ENCODE peak calls at places on chromosomes 16 and 17, in eight cellular contexts. J is left colon, C is dermis microvascular lymphatic vessel endothelial cell, R is left lung, Z is SW480, I is M059J, H is germinal center, Q is erythroblast. M is an unnamed sample.

GRCh38 chr16:4987250-4987579 is 29.1 kb downstream of the SEC14L5 start:
- DNase-seq in Q (no peak), Z (no peak), H (no peak), C (no peak), J (no peak), I (no peak), R (no peak), M (no peak)

GRCh38 chr17:64009571-64010402 is 10.6 kb downstream of the ICAM2 start:
- DNase-seq in C (peak; percentile 60), I (peak; percentile 44), Z (no peak), H (no peak), J (no peak), R (no peak), Q (no peak), M (peak; percentile 56)

GRCh38 chr17:5676012-5676411 is 91.7 kb upstream of the NLRP1 start:
- DNase-seq in J (no peak), I (no peak), H (no peak), Z (no peak), C (no peak), Q (no peak), R (no peak), M (no peak)

GRCh38 chr17:5769936-5770335 is 185.6 kb upstream of the NLRP1 start:
- DNase-seq in R (no peak), I (peak; percentile 23), H (no peak), J (no peak), Z (no peak), Q (no peak), C (no peak), M (no peak)

GRCh38 chr16:11354733-11355574 is 9.7 kb downstream of the RMI2 start:
- DNase-seq in R (peak; percentile 59), H (peak; percentile 67), J (no peak), C (no peak), Z (no peak), I (no peak), Q (peak; percentile 37), M (no peak)

GRCh38 chr16:81558444-81559175 is 114.0 kb downstream of the CMIP start:
- DNase-seq in C (no peak), H (no peak), J (peak; percentile 81), Q (peak; percentile 18), R (peak; percentile 81), I (no peak), Z (no peak), M (no peak)

GRCh38 chr16:73149329-73149728 is 101.4 kb upstream of the ZFHX3 start:
- DNase-seq in H (no peak), Z (peak; percentile 14), Q (no peak), I (no peak), R (no peak), J (peak; percentile 18), C (peak; percentile 68), M (no peak)

GRCh38 chr16:88317619-88317977 is 65.2 kb upstream of the ZNF469 start:
- DNase-seq in Q (no peak), I (no peak), C (peak; percentile 40), J (no peak), Z (no peak), R (no peak), H (no peak), M (no peak)

GRCh38 chr17:850828-851759 is 68.9 kb downstream of the MRM3 start:
- DNase-seq in Q (no peak), R (no peak), J (no peak), I (no peak), H (no peak), Z (no peak), C (no peak), M (no peak)

GRCh38 chr17:76598004-76598439 is 12.4 kb upstream of the ST6GALNAC2 start:
- DNase-seq in Q (no peak), R (no peak), I (no peak), J (no peak), Z (no peak), H (no peak), C (no peak), M (no peak)

GRCh38 chr16:11744075-11744470 is 1.4 kb upstream of the TXNDC11 start:
- DNase-seq in C (no peak), Q (no peak), Z (no peak), J (no peak), H (no peak), I (no peak), R (no peak), M (no peak)

GRCh38 chr16:31714899-31715504 is 158.6 kb upstream of the ZNF267 start:
- DNase-seq in J (no peak), C (no peak), R (no peak), H (no peak), I (no peak), Z (no peak), Q (no peak), M (no peak)

GRCh38 chr17:53168413-53168812 is 654.3 kb upstream of the KIF2B start:
- DNase-seq in J (no peak), Q (no peak), Z (peak; percentile 18), C (no peak), R (no peak), I (no peak), H (no peak), M (no peak)

GRCh38 chr17:20114466-20114865 is 105.3 kb downstream of the SPECC1 start:
- DNase-seq in Z (no peak), Q (no peak), I (no peak), C (no peak), R (no peak), H (no peak), J (no peak), M (no peak)

GRCh38 chr17:78962345-78962983 is 17.3 kb downstream of the LGALS3BP start:
- DNase-seq in H (no peak), J (peak; percentile 51), Z (peak; percentile 56), Q (no peak), R (no peak), C (no peak), I (peak; percentile 89), M (no peak)

GRCh38 chr16:85281181-85281580 is 168.9 kb upstream of the CIBAR2 start:
- DNase-seq in Z (no peak), Q (no peak), J (no peak), R (no peak), I (no peak), C (no peak), H (no peak), M (no peak)

GRCh38 chr17:75010683-75011406 is 1.6 kb upstream of the MRPL58 start:
- DNase-seq in Q (no peak), J (peak; percentile 35), R (no peak), C (peak; percentile 92), I (peak; percentile 89), H (no peak), Z (no peak), M (no peak)

GRCh38 chr17:3772764-3773163 is 28.2 kb downstream of the ITGAE start:
- DNase-seq in I (no peak), J (no peak), R (no peak), Q (no peak), Z (no peak), C (no peak), H (no peak), M (no peak)

GRCh38 chr16:68345351-68345810 is 34.6 kb downstream of the PRMT7 start:
- DNase-seq in I (no peak), C (no peak), H (no peak), R (no peak), Q (no peak), Z (no peak), J (no peak), M (no peak)

GRCh38 chr17:35404360-35404759 is 27.9 kb downstream of the SLFN12 start:
- DNase-seq in Z (peak; percentile 97), R (no peak), J (no peak), I (no peak), H (no peak), Q (no peak), C (no peak), M (no peak)

GRCh38 chr17:73210002-73210678 is 17.3 kb downstream of the COG1 start:
- DNase-seq in I (peak; percentile 27), R (no peak), Z (no peak), J (no peak), Q (peak; percentile 85), H (no peak), C (peak; percentile 9), M (no peak)

GRCh38 chr17:75684249-75684648 is 17.1 kb downstream of the SAP30BP start:
- DNase-seq in Z (peak; percentile 86), I (peak; percentile 55), R (no peak), J (no peak), C (peak; percentile 59), Q (no peak), H (no peak), M (no peak)

GRCh38 chr16:75231570-75231969 is 12.8 kb downstream of the CTRB1 start:
- DNase-seq in C (no peak), J (no peak), H (no peak), R (no peak), Q (no peak), Z (no peak), I (no peak), M (no peak)

GRCh38 chr16:70158261-70158939 is 15.2 kb upstream of the CLEC18C start:
- DNase-seq in Q (no peak), R (no peak), H (no peak), C (no peak), Z (no peak), J (no peak), I (no peak), M (no peak)

GRCh38 chr16:75088226-75088625 is 28.4 kb downstream of the LDHD start:
- DNase-seq in I (no peak), H (no peak), R (no peak), Q (no peak), Z (no peak), C (peak; percentile 69), J (no peak), M (no peak)

GRCh38 chr17:30552994-30553565 is 75.9 kb downstream of the GOSR1 start:
- DNase-seq in J (no peak), R (no peak), Z (no peak), I (no peak), C (no peak), H (no peak), Q (no peak), M (peak; percentile 56)

GRCh38 chr17:37824534-37825485 is 80.0 kb upstream of the HNF1B start:
- DNase-seq in J (no peak), I (peak; percentile 90), H (no peak), Z (peak; percentile 91), Q (no peak), R (no peak), C (peak; percentile 86), M (no peak)

GRCh38 chr17:74059471-74059870 is 144.0 kb upstream of the RPL38 start:
- DNase-seq in Z (no peak), H (no peak), I (no peak), R (no peak), Q (no peak), C (no peak), J (no peak), M (no peak)

GRCh38 chr16:47995354-47995753 is 160.4 kb downstream of the ABCC12 start:
- DNase-seq in I (no peak), Q (no peak), H (no peak), Z (no peak), R (no peak), C (peak; percentile 1), J (no peak), M (no peak)

GRCh38 chr16:53018834-53019416 is 33.8 kb downstream of the CHD9NB start:
- DNase-seq in Z (no peak), R (no peak), J (no peak), C (no peak), Q (no peak), H (no peak), I (no peak), M (no peak)

GRCh38 chr17:10135539-10136257 is 62.7 kb downstream of the GAS7 start:
- DNase-seq in I (peak; percentile 35), Q (no peak), C (peak; percentile 52), J (no peak), Z (no peak), R (peak; percentile 68), H (no peak), M (no peak)

GRCh38 chr17:74610108-74610507 is 13.4 kb downstream of the CD300E start:
- DNase-seq in Z (peak; percentile 24), H (no peak), Q (no peak), J (no peak), R (no peak), C (no peak), I (no peak), M (no peak)

GRCh38 chr17:45812102-45812501 is 28.0 kb downstream of the CRHR1 start:
- DNase-seq in H (no peak), R (no peak), Q (no peak), Z (peak; percentile 47), C (peak; percentile 11), J (no peak), I (peak; percentile 17), M (no peak)

GRCh38 chr17:59761385-59762021 is 54.0 kb downstream of the VMP1 start:
- DNase-seq in Z (no peak), H (no peak), J (no peak), R (no peak), C (no peak), I (peak; percentile 87), Q (no peak), M (no peak)